ENCODE peak calls at places on chromosomes 6 and 20, in five cellular contexts. B, E, Q, J and T are unnamed samples.
A peak's percentile ranks its signal among the peaks of the same experiment; 100 is the strongest.

GRCh38 chr20:48697845-48698491 is 129.8 kb downstream of the PREX1 start:
- DNase-seq in B (no peak), E (no peak), Q (no peak), J (peak; percentile 94), T (no peak)

GRCh38 chr6:100918152-100918551 is 37.0 kb upstream of the ASCC3 start:
- DNase-seq in B (no peak), E (no peak), Q (no peak), J (no peak), T (no peak)

GRCh38 chr6:161379828-161380598 is 106.2 kb upstream of the AGPAT4 start:
- DNase-seq in B (no peak), E (no peak), Q (no peak), J (peak; percentile 37), T (no peak)

GRCh38 chr20:4956200-4956810 is 45.0 kb downstream of the SLC23A2 start:
- DNase-seq in B (no peak), E (peak; percentile 34), Q (peak; percentile 75), J (peak; percentile 72), T (no peak)

GRCh38 chr6:53302678-53303360 is 45.9 kb downstream of the ELOVL5 start:
- DNase-seq in B (no peak), E (no peak), Q (no peak), J (no peak), T (no peak)

GRCh38 chr6:134078166-134078565 is 25.7 kb upstream of the SLC2A12 start:
- DNase-seq in B (no peak), E (no peak), Q (no peak), J (no peak), T (no peak)

GRCh38 chr6:13272131-13273046 is 55.9 kb downstream of the TBC1D7 start:
- DNase-seq in B (peak; percentile 66), E (no peak), Q (peak; percentile 83), J (no peak), T (no peak)

GRCh38 chr20:23533161-23533560 is 35.1 kb downstream of the CST9L start:
- DNase-seq in B (no peak), E (no peak), Q (no peak), J (no peak), T (no peak)

GRCh38 chr6:167649486-167649885 is 177.2 kb upstream of the AFDN start:
- DNase-seq in B (no peak), E (no peak), Q (no peak), J (no peak), T (no peak)

GRCh38 chr6:165159459-165159858 is 149.9 kb downstream of the C6orf118 start:
- DNase-seq in B (no peak), E (no peak), Q (no peak), J (no peak), T (no peak)

GRCh38 chr20:1934578-1935573 is 39.7 kb downstream of the SIRPA start:
- DNase-seq in B (peak; percentile 96), E (no peak), Q (no peak), J (peak; percentile 61), T (no peak)

GRCh38 chr20:25055711-25056492 is 2.0 kb downstream of the ACSS1 start:
- DNase-seq in B (no peak), E (no peak), Q (no peak), J (no peak), T (no peak)

GRCh38 chr6:54085526-54085925 is 25.7 kb upstream of the MLIP start:
- DNase-seq in B (no peak), E (no peak), Q (no peak), J (no peak), T (no peak)

GRCh38 chr6:106574729-106575458 is 54.4 kb downstream of the RTN4IP1 start:
- DNase-seq in B (no peak), E (peak; percentile 73), Q (no peak), J (peak; percentile 45), T (no peak)

GRCh38 chr6:169997187-169997929 is 245.9 kb downstream of the ERMARD start:
- DNase-seq in B (no peak), E (no peak), Q (no peak), J (no peak), T (peak; percentile 7)

GRCh38 chr6:33602180-33602579 is 18.9 kb upstream of the ITPR3 start:
- DNase-seq in B (no peak), E (no peak), Q (no peak), J (no peak), T (no peak)

GRCh38 chr6:137907170-137907569 is 40.1 kb downstream of the TNFAIP3 start:
- DNase-seq in B (no peak), E (no peak), Q (no peak), J (no peak), T (no peak)

GRCh38 chr20:44979090-44979621 is 12.8 kb downstream of the STK4 start:
- DNase-seq in B (no peak), E (no peak), Q (peak; percentile 85), J (no peak), T (peak; percentile 63)

GRCh38 chr6:112626468-112627082 is 279.4 kb downstream of the RFPL4B start:
- DNase-seq in B (no peak), E (no peak), Q (peak; percentile 16), J (no peak), T (no peak)

GRCh38 chr20:542777-543368 is 717 bp downstream of the CSNK2A1 start:
- DNase-seq in B (no peak), E (no peak), Q (peak; percentile 58), J (peak; percentile 58), T (peak; percentile 19)

GRCh38 chr6:38058022-38058421 is 238.5 kb downstream of the ZFAND3 start:
- DNase-seq in B (no peak), E (peak; percentile 58), Q (peak; percentile 59), J (no peak), T (no peak)

GRCh38 chr6:139027620-139028182 is 844 bp upstream of the ABRACL start:
- DNase-seq in B (no peak), E (no peak), Q (peak; percentile 80), J (peak; percentile 72), T (no peak)

GRCh38 chr6:129577691-129578090 is 132.3 kb downstream of the ARHGAP18 start:
- DNase-seq in B (no peak), E (no peak), Q (no peak), J (no peak), T (no peak)

DNA sequence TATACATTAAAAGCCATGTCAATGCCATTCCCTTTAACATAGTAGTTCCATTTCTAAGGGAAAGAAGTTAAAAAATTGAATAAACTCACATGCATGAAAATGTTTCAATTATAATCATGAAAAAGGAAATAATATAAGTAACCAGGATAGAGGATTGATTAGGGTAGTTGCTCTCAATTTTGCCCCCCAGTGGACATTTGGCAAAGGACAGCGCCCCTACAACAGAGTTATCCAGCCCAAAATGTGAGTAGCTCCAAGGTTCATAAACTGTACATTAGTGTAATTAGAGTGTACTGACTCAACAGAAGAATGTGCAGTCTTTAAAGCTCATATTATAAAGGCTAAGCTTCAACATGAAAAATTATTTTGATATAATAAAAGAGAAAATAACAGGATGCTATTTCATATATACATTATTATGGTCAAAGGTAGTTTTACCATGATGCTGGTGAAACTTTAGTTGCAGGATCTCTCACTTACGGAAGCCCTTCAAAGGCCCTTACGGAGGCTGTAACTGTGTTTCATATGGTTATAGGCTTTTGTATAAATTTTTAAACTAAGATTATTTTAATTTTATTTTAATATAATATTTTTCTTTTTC is 403.4 kb downstream of the PLCB1 start:
- DNase-seq in B (no peak), E (no peak), Q (peak; percentile 32), J (no peak), T (no peak)
- TF ChIP-seq CTCF in B (peak; percentile 48), E (peak; percentile 66), Q (peak; percentile 43), J (peak; percentile 31), T (peak; percentile 28)

GRCh38 chr20:29085625-29086024 is 2171.8 kb upstream of the DEFB115 start:
- DNase-seq in B (no peak), E (no peak), Q (no peak), J (no peak), T (no peak)

GRCh38 chr20:29079769-29080690 is 2177.4 kb upstream of the DEFB115 start:
- DNase-seq in B (no peak), E (no peak), Q (peak; percentile 85), J (no peak), T (no peak)
- TF ChIP-seq CTCF in B (no peak), E (no peak), Q (peak; percentile 17), J (no peak), T (no peak)

DNA sequence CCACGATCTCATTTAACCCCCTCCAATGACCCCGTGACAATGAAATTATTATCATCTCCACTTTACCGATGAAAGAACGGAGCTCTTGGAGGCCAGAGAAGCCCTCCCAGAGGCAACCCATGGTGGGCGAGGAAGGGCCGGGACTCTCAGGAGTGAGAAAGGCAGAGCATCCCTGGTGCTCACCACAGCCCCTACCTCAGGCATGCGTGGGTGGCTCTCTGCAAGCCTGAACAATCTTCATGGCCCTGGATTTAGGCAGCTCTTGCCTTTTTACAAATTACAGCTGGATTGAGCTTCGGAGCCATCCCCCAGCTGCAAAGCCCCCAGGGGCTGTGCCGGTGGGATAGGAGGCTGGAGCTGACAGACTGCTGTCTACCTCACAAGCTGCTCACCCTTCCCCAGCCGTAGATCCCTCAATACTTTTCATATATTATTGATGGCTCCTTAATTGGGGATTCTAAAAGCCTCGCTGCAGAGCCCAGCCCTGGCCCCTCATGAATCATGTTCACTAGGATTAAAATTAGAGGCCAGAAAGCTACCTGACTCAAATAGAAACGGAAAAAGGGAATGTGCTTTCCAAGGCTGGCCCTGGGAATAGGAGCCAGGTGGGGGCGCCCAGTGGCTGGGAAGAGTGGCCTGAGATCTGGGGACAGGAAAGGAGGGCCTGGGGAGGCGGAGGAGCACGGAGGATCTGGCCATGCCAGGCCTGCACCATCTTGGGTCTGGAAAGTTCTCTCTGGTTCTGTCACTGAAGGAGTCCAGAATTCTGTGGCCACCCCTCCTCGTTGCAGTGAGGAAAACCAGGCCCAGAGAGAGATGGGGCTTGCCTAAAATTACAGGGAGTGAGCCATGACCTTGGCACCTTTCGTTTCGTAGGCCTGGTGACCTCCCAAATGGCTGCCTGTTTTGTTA is 29.1 kb downstream of the CPNE5 start:
- DNase-seq in B (no peak), E (no peak), Q (no peak), J (no peak), T (no peak)
- TF ChIP-seq CTCF in B (peak; percentile 17), E (no peak), Q (no peak), J (peak; percentile 11), T (no peak)

GRCh38 chr6:68779366-68779765 is 144.3 kb downstream of the ADGRB3 start:
- DNase-seq in B (no peak), E (no peak), Q (no peak), J (no peak), T (no peak)

GRCh38 chr6:68777956-68778355 is 142.9 kb downstream of the ADGRB3 start:
- DNase-seq in B (no peak), E (no peak), Q (no peak), J (no peak), T (no peak)

GRCh38 chr6:68776382-68776781 is 141.3 kb downstream of the ADGRB3 start:
- DNase-seq in B (no peak), E (no peak), Q (no peak), J (no peak), T (no peak)

GRCh38 chr6:68774843-68775242 is 139.8 kb downstream of the ADGRB3 start:
- DNase-seq in B (no peak), E (no peak), Q (no peak), J (no peak), T (no peak)

DNA sequence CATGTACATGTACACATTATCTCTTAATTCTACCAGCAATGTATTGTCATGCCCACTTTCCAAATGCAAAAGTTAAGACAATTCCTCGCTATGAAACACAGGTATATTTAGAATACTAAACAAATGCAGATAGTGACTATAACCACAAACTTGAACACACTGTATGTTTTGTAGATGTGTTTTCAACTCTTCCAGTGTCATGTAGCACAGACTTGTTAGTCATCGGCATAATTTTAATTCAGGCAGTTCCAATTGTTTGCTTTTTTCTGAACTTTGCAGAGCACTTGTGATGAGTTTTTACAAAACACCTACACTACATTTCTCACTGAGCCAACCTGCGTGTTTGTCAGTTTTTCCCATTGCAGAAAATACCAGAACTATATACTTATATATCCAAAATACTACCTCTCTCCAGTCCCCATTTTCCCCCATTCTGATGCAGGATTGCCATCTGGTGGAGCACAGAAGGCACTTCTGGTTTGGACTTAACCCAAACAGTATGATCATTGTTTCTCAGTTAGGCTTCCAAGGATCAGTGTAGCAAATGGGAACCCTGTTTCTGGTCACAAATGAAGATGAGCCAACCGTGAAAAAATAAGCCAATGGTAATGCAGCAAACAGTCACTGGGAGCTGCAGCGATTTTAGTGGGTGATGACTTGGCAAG is 143.4 kb downstream of the ADGRB3 start:
- DNase-seq in B (no peak), E (no peak), Q (peak; percentile 26), J (peak; percentile 48), T (no peak)
- TF ChIP-seq CTCF in B (peak; percentile 70), E (no peak), Q (peak; percentile 40), J (peak; percentile 64), T (no peak)